ENCODE peak calls at places on chromosome 1, in four cellular contexts. G is SK-N-SH, Z is HCT116, K is endodermal cell. B is an unnamed sample.

GRCh38 chr1:180610556-180611015 is 21.2 kb upstream of the XPR1 start:
- DNase-seq in G (no peak), K (peak), Z (no peak), B (no peak)

GRCh38 chr1:202130275-202130646 is 7.5 kb downstream of the GPR37L1 start:
- DNase-seq in K (peak), G (peak), Z (no peak), B (no peak)

GRCh38 chr1:204077979-204078696 is 5.2 kb downstream of the SOX13 start:
- DNase-seq in K (peak), Z (no peak), G (no peak), B (no peak)

GRCh38 chr1:246221390-246222240 is 285.5 kb downstream of the SMYD3 start:
- DNase-seq in G (no peak), K (no peak), Z (no peak), B (no peak)

GRCh38 chr1:36172983-36173382 is 17.0 kb downstream of the MAP7D1 start:
- DNase-seq in Z (no peak), K (no peak), G (no peak), B (no peak)

GRCh38 chr1:37486680-37487618 is 12.6 kb downstream of the ZC3H12A start:
- DNase-seq in G (peak), K (peak), Z (peak), B (peak)

GRCh38 chr1:95451054-95451453 is 217.0 kb downstream of the RWDD3 start:
- DNase-seq in Z (peak), G (no peak), K (peak), B (no peak)

GRCh38 chr1:174982971-174983689 is 16.6 kb upstream of the CACYBP start:
- DNase-seq in Z (peak), K (no peak), G (peak), B (no peak)

GRCh38 chr1:113456967-113457366 is 66.7 kb downstream of the MAGI3 start:
- DNase-seq in G (no peak), K (no peak), Z (peak), B (peak)

GRCh38 chr1:91929246-91929645 is 20.0 kb upstream of the BRDT start:
- DNase-seq in K (peak), Z (no peak), G (no peak), B (no peak)

GRCh38 chr1:247268390-247269045 is 12.6 kb downstream of the VN1R5 start:
- DNase-seq in G (no peak), Z (no peak), K (no peak), B (no peak)

GRCh38 chr1:155910621-155911121 is 478 bp downstream of the RIT1 start:
- DNase-seq in K (peak), G (peak), Z (no peak), B (no peak)

GRCh38 chr1:178644308-178645120 is 80.5 kb upstream of the RALGPS2 start:
- DNase-seq in G (peak), Z (no peak), K (no peak), B (no peak)

GRCh38 chr1:109760581-109761226 is 3.0 kb downstream of the EPS8L3 start:
- DNase-seq in K (peak), G (no peak), Z (no peak), B (no peak)

GRCh38 chr1:86788300-86789206 is 84.2 kb downstream of the SH3GLB1 start:
- DNase-seq in K (no peak), Z (no peak), G (no peak), B (no peak)

GRCh38 chr1:71081697-71082080 is 854 bp upstream of the ZRANB2 start:
- DNase-seq in K (peak), Z (no peak), G (peak), B (no peak)

GRCh38 chr1:229643996-229644748 is 18.1 kb downstream of the URB2 start:
- DNase-seq in Z (no peak), K (no peak), G (no peak), B (no peak)

GRCh38 chr1:59272507-59272906 is 24.4 kb upstream of the FGGY start:
- DNase-seq in G (no peak), Z (no peak), K (no peak), B (no peak)

GRCh38 chr1:5423109-5423508 is 569.1 kb downstream of the NPHP4 start:
- DNase-seq in K (peak), Z (no peak), G (peak), B (no peak)

GRCh38 chr1:167103236-167103894 is 9.5 kb downstream of the STYXL2 start:
- DNase-seq in K (peak), G (no peak), Z (no peak), B (no peak)

GRCh38 chr1:95440511-95440910 is 206.5 kb downstream of the RWDD3 start:
- DNase-seq in K (no peak), G (no peak), Z (no peak), B (no peak)

GRCh38 chr1:156641761-156642264 is at the start of gene BCAN:
- DNase-seq in G (peak), Z (no peak), K (peak), B (no peak)

GRCh38 chr1:34019741-34020552 is 145.1 kb downstream of the CSMD2 start:
- DNase-seq in K (peak), G (no peak), Z (no peak), B (no peak)

GRCh38 chr1:27301052-27301422 is 20.9 kb upstream of the TMEM222 start:
- DNase-seq in G (no peak), K (no peak), Z (no peak), B (no peak)
- H3K27ac ChIP-seq in G (peak), K (peak), Z (no peak), B (no peak)

DNA sequence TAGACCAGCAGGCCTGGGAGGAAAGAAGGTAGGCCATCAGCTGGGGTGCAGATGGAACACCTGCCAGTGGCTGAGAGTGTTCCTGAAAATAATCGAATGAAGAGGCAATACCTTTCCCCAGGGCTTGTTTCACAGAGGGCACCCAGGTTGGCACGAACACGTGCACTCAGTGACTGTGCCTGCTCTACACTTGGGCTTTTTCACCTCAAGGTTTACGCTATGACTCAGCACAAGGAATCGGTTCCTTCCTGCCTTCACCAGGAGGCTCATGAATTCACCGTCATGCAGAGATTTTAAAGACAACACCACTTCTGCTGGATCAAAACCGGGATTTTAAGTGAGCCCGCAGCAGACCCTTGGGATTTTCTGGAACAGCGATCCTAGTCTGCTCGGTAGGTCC is 118.5 kb upstream of the ADAR start:
- DNase-seq in G (no peak), K (no peak), Z (no peak), B (peak)
- H3K9ac ChIP-seq in G (no peak), K (no peak), Z (no peak), B (no peak)

GRCh38 chr1:832136-832535 is 91.6 kb upstream of the SAMD11 start:
- DNase-seq in Z (no peak), G (no peak), K (no peak), B (no peak)
- H3K27ac ChIP-seq in Z (no peak), G (no peak), K (no peak), B (no peak)

GRCh38 chr1:50978144-50978851 is 8.3 kb downstream of the CDKN2C start:
- DNase-seq in K (peak), G (peak), Z (no peak), B (no peak)

GRCh38 chr1:50981741-50982140 is 11.7 kb downstream of the CDKN2C start:
- DNase-seq in Z (no peak), G (peak), K (no peak), B (no peak)

GRCh38 chr1:50978852-50979781 is 9.1 kb downstream of the CDKN2C start:
- DNase-seq in Z (no peak), G (peak), K (peak), B (no peak)

GRCh38 chr1:50979964-50980363 is 9.9 kb downstream of the CDKN2C start:
- DNase-seq in G (no peak), Z (no peak), K (no peak), B (no peak)

GRCh38 chr1:50980505-50980904 is 10.5 kb downstream of the CDKN2C start:
- DNase-seq in Z (no peak), G (no peak), K (no peak), B (no peak)
- H3K9ac ChIP-seq in Z (no peak), G (peak), K (no peak), B (no peak)

GRCh38 chr1:231407049-231407448 is 15.0 kb downstream of the EGLN1 start:
- DNase-seq in Z (no peak), G (no peak), K (no peak), B (no peak)
- H3K27ac ChIP-seq in Z (no peak), G (peak), K (no peak), B (peak)

GRCh38 chr1:47229031-47229831 is 2.8 kb downstream of the TAL1 start:
- DNase-seq in Z (no peak), G (no peak), K (peak), B (no peak)

GRCh38 chr1:47232187-47232874 is at the start of gene TAL1:
- DNase-seq in G (peak), Z (no peak), K (peak), B (no peak)

GRCh38 chr1:47231314-47232186 is 475 bp downstream of the TAL1 start:
- DNase-seq in Z (no peak), K (peak), G (peak), B (no peak)

GRCh38 chr1:47229884-47230691 is 1.9 kb downstream of the TAL1 start:
- DNase-seq in Z (no peak), K (no peak), G (no peak), B (no peak)

GRCh38 chr1:47230692-47231313 is 1.2 kb downstream of the TAL1 start:
- DNase-seq in K (peak), Z (no peak), G (peak), B (no peak)
- H3K9ac ChIP-seq in K (no peak), Z (no peak), G (no peak), B (no peak)

DNA sequence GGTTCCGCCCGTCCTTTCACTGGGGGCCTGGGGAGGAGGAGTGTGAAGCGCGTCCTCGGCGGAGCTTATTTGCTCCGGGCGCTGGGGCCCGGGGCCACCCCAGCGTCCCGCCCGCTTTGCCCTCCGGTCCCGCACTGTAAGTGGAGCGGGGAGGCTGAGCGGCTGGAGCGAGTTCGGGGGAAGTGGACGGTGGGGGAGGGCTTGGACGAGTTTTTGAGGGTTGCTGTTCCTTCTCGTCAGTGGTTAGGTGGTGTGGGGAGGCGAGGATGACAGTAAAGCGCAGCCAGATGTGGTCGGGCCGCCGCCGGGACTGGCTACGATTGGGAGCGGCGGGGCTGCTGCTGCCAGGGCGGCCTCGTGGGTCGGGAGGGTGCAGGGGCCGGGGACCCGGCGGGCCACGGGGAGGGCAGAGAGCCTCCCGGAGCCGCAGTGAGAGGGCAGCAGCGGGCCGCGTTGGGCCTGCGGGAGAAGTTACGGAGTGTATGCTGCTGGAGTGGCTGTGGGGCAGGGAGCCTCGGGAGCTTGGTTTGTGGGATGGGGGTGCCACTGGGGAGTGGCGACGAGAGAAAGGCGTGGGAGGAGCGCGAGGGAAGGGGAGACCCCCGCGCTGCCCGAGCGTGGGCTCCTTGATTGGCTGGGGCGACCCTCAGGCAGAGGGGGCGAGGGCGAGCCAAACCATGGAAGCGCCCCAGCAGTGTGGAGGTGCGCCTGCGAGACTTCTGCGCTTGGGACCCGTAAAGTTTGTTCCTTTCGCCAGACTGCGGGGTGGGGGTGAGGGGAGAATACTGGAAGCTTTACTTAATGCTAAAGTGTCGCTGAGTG is 2.1 kb downstream of the ADGRL2 start:
- DNase-seq in K (peak), Z (no peak), G (peak), B (no peak)
- H3K27ac ChIP-seq in K (peak), Z (no peak), G (peak), B (no peak)

DNA sequence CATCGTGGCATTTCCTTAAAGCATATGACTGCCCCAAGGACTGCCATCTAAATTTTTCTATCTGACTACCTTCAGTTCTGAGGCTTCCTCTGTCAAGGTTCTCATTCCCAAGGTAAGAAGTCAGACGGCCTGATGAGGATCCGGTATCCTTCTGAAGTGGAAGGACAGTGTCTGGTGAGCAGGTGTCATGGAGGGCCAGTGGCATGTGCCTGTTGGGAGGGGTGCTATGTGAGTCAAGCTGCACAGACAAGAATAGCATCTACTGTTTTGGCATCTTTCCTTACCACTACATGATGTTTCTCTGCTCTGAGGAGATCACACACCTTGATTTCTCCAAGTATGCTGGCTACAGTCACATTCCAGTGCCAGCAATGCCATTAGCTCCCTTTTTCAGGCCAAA is 99.6 kb upstream of the RGS1 start:
- DNase-seq in K (no peak), G (no peak), Z (no peak), B (no peak)
- H3K9ac ChIP-seq in K (no peak), G (no peak), Z (no peak), B (no peak)

GRCh38 chr1:184405094-184405493 is 18.3 kb downstream of the C1orf21 start:
- DNase-seq in G (no peak), Z (no peak), K (no peak), B (no peak)
- H3K27ac ChIP-seq in G (no peak), Z (no peak), K (no peak), B (no peak)